ENCODE peak calls at places on chromosomes 4 and X, in four cellular contexts. Y is AG09319, N is AG09309, Z is lower leg skin. R is an unnamed sample.

GRCh38 chr4:3520796-3521600 is 11.2 kb downstream of the LRPAP1 start:
- DNase-seq in Y (no peak), N (no peak), Z (peak), R (no peak)

GRCh38 chrX:375181-376036 is 11.3 kb downstream of the PPP2R3B start:
- DNase-seq in N (no peak), Z (no peak), Y (no peak), R (no peak)

GRCh38 chr4:113335771-113336170 is 286.3 kb downstream of the ANK2 start:
- DNase-seq in N (no peak), Z (no peak), Y (no peak), R (no peak)

GRCh38 chr4:176611954-176612353 is 180.8 kb downstream of the VEGFC start:
- DNase-seq in Z (no peak), N (no peak), Y (no peak), R (no peak)

GRCh38 chrX:149630681-149631292 is 805 bp downstream of the TMEM185A start:
- DNase-seq in Y (peak), Z (no peak), N (peak), R (peak)

GRCh38 chr4:47701286-47701685 is 136.6 kb downstream of the CORIN start:
- DNase-seq in N (no peak), Y (no peak), Z (no peak), R (no peak)

GRCh38 chr4:186757696-186758330 is 34.2 kb upstream of the FAT1 start:
- DNase-seq in Z (no peak), N (no peak), Y (no peak), R (no peak)

GRCh38 chr4:53508446-53508845 is 82.8 kb downstream of the LNX1 start:
- DNase-seq in Y (no peak), N (peak), Z (no peak), R (peak)

GRCh38 chr4:65737672-65738071 is 67.4 kb upstream of the EPHA5 start:
- DNase-seq in Z (no peak), N (no peak), Y (no peak), R (no peak)

GRCh38 chrX:24148118-24148517 is 1.4 kb upstream of the ZFX start:
- DNase-seq in Y (no peak), Z (no peak), N (no peak), R (no peak)

GRCh38 chr4:76723373-76723772 is 174.6 kb downstream of the SOWAHB start:
- DNase-seq in Y (peak), N (no peak), Z (no peak), R (peak)

GRCh38 chrX:124895947-124896346 is 423.7 kb upstream of the TEX13C start:
- DNase-seq in N (no peak), Z (no peak), Y (no peak), R (no peak)

GRCh38 chr4:81369898-81370297 is 101.8 kb downstream of the RASGEF1B start:
- DNase-seq in Y (no peak), Z (no peak), N (no peak), R (no peak)

GRCh38 chr4:57078685-57079521 is 31.3 kb downstream of the IGFBP7 start:
- DNase-seq in N (no peak), Z (no peak), Y (no peak), R (peak)

GRCh38 chrX:21865436-21865835 is 9.6 kb downstream of the YY2 start:
- DNase-seq in Y (no peak), Z (no peak), N (no peak), R (no peak)

DNA sequence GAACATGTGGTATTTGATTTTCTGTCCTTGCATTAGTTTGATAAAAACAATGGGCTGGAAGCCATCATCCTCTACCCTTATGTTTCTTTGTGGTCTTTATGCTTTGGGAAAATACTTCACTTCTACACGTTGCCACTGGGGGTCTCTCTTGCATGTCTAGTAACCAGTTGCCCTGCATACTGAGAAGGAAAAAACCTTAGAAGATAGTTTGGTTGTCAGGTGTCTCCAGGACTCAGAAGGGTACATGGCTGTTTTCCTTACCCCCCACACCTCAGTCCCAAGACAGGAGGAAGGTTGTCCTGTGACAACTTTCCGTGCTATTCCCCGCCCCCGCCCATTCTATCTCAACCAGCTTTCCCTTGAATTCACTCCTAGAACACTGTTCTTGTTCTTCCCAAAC is 62.1 kb upstream of the LANCL3 start:
- DNase-seq in Z (no peak), N (no peak), Y (no peak), R (peak)
- TF ChIP-seq CTCF in Z (no peak), N (peak), Y (peak), R (peak)

DNA sequence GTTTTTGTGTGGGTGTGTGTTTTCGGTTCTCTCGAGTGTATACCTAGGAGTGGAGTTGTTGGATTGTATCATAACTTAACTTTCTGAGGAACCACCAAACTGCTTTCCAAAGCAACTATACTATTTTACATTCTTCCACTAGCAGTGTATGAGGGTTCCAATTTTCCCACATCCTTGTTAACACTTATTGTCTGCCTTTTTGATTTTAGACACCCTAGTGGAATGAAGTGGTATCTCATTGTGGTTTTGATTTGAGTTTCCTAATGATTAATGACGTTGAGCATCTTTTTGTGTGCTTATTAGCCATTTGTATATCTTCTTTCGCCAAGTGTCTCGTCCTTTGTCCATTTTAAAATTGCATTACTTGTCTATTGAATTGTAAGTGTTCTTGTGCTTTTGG is 118.6 kb downstream of the REPS2 start:
- DNase-seq in Z (no peak), Y (no peak), N (no peak), R (no peak)
- TF ChIP-seq CTCF in Z (no peak), Y (no peak), N (no peak), R (no peak)

DNA sequence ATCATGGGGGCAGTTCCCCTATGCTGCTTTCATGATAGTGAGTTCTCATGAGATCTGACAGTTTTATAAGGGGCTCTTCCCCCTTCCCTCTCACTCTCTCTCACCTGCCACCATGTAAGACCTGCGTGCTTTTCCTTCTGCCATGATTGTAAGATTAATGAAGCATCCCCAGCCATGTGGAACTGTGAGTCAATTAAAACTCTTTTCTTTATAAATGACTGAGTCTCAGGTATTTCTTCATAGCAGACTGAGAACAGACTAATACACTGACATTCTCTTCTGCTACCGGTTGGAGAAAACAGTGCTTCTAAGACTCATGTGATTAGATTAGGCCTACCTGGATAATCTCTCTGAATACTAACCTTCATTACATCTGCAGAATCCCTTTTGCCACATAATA is 45.4 kb upstream of the TRPC5OS start:
- DNase-seq in Z (no peak), N (no peak), Y (no peak), R (no peak)
- TF ChIP-seq CTCF in Z (no peak), N (no peak), Y (no peak), R (no peak)

DNA sequence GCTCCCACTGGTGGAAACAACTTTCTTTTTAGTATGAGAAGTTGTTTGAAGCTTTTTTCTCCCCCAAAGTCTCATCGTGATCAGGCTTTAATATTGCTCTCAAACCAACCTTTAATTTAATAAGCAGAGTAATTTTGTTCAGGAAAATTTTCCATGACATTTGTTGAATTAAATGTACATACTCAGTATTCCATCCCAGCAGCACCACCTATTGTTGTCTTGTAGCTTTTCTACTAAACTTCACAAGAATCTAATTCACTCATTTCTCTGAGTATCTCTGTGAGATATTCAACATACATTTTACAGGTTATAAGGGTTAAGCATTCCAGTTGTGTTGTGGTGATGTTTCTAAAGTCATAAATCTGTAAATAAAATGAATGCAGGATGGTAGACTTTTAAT is 218.3 kb upstream of the HAND2 start:
- DNase-seq in Y (no peak), N (no peak), Z (no peak), R (no peak)
- TF ChIP-seq CTCF in Y (no peak), N (peak), Z (no peak), R (peak)

DNA sequence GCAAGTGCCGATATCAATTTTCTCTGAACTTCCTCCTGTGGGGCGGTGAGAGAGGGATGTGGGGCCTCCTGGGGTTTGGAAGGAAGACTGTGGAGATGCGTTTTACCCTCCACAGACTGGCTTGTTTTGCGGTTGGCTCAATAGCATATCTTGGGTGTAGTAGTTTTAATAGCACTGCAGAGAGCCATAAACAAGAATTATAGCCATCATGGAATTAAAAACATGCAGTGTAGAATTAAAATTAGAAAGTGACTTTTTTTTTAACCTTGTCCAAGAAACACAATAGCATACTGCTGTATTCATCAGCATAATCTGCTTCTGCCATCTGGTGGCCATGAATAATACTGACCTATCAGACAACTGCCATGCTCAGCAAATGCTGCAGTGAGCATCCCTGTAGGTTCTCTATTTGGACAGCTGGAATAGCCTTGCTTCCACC is 47.3 kb upstream of the SCML1 start:
- DNase-seq in Y (peak), Z (no peak), N (peak), R (peak)
- TF ChIP-seq CTCF in Y (peak), Z (no peak), N (peak), R (peak)